ENCODE peak calls at places on chromosomes 7 and 10, in seven cellular contexts. B is OCI-LY7, I is iPS DF 6.9, P is sigmoid colon, T is cardiac muscle cell, N is lung, Q is foreskin keratinocyte. E is an unnamed sample.

GRCh38 chr10:89431977-89432376 is 17.6 kb downstream of the IFIT5 start:
- DNase-seq in I (no peak), Q (peak; percentile 82), T (peak; percentile 81), B (no peak), N (no peak), P (no peak), E (no peak)

GRCh38 chr10:17272648-17273047 is 44.6 kb downstream of the VIM start:
- DNase-seq in B (no peak), N (no peak), Q (no peak), T (no peak), I (no peak), P (no peak), E (no peak)

GRCh38 chr7:48090095-48090805 is 1.2 kb downstream of the UPP1 start:
- DNase-seq in I (no peak), Q (no peak), B (no peak), T (peak; percentile 39), P (peak; percentile 78), N (no peak), E (peak; percentile 44)

GRCh38 chr7:17444673-17445072 is 146.2 kb downstream of the AHR start:
- DNase-seq in N (no peak), Q (peak; percentile 60), T (no peak), B (no peak), P (no peak), I (no peak), E (no peak)

GRCh38 chr10:89475567-89475966 is 59.8 kb downstream of the SLC16A12 start:
- DNase-seq in N (no peak), B (no peak), I (no peak), P (no peak), T (no peak), Q (no peak), E (no peak)

GRCh38 chr7:145105561-145105960 is 269.7 kb upstream of the TPK1 start:
- DNase-seq in Q (no peak), I (no peak), P (no peak), B (no peak), N (no peak), T (no peak), E (no peak)

GRCh38 chr10:119469846-119470245 is 72.7 kb downstream of the RGS10 start:
- DNase-seq in Q (no peak), P (no peak), I (no peak), B (no peak), N (no peak), T (no peak), E (no peak)

GRCh38 chr7:116616555-116617059 is 55.4 kb upstream of the MET start:
- DNase-seq in Q (peak; percentile 64), I (no peak), P (no peak), T (no peak), B (no peak), N (no peak), E (no peak)

GRCh38 chr10:555281-555680 is 134.2 kb downstream of the DIP2C start:
- DNase-seq in B (no peak), T (no peak), I (no peak), P (no peak), N (no peak), Q (no peak), E (no peak)

GRCh38 chr10:108970016-108970415 is 953.3 kb downstream of the XPNPEP1 start:
- DNase-seq in B (peak; percentile 5), I (peak; percentile 11), T (peak; percentile 2), Q (no peak), P (no peak), N (no peak), E (no peak)

GRCh38 chr7:94307399-94308048 is 87.2 kb upstream of the COL1A2 start:
- DNase-seq in B (no peak), Q (peak; percentile 48), I (no peak), T (no peak), P (no peak), N (no peak), E (no peak)
- H3K27ac ChIP-seq in B (no peak overlapping the region), Q (no peak overlapping the region), I (no peak overlapping the region), T (no peak overlapping the region), P (no peak overlapping the region), N (no peak overlapping the region), E (no peak overlapping the region)

GRCh38 chr10:48381971-48382370 is 75.5 kb downstream of the MAPK8 start:
- DNase-seq in I (no peak), Q (no peak), P (no peak), B (no peak), T (no peak), N (no peak), E (no peak)

GRCh38 chr10:48378675-48379074 is 72.2 kb downstream of the MAPK8 start:
- DNase-seq in I (no peak), P (no peak), N (no peak), T (no peak), B (no peak), Q (no peak), E (no peak)

GRCh38 chr10:48384699-48384982 is 78.2 kb downstream of the MAPK8 start:
- DNase-seq in N (no peak), B (no peak), Q (no peak), T (no peak), I (no peak), P (no peak), E (no peak)

GRCh38 chr10:48382982-48383381 is 76.5 kb downstream of the MAPK8 start:
- DNase-seq in P (no peak), N (no peak), T (no peak), Q (no peak), I (no peak), B (no peak), E (no peak)

GRCh38 chr10:48383393-48383792 is 76.9 kb downstream of the MAPK8 start:
- DNase-seq in P (no peak), N (no peak), T (no peak), I (no peak), Q (no peak), B (no peak), E (no peak)
- H3K4me1 ChIP-seq in P (no peaks in the 10 kb centered on the region), N (no peaks in the 10 kb centered on the region), T (peaks cover 9% of the 10 kb centered on the region), I (no peaks in the 10 kb centered on the region), Q (peaks cover 12% of the 10 kb centered on the region), B (no peaks in the 10 kb centered on the region), E (peaks cover 1% of the 10 kb centered on the region)

GRCh38 chr10:76436367-76436766 is 1004.9 kb downstream of the LRMDA start:
- DNase-seq in N (no peak), I (no peak), B (no peak), P (no peak), Q (no peak), T (peak; percentile 58), E (no peak)

GRCh38 chr10:76432274-76433012 is 1001.0 kb downstream of the LRMDA start:
- DNase-seq in T (peak; percentile 40), P (peak; percentile 80), I (no peak), N (peak; percentile 61), B (no peak), Q (peak; percentile 84), E (peak; percentile 28)

GRCh38 chr10:76433161-76434005 is 1002.0 kb downstream of the LRMDA start:
- DNase-seq in B (no peak), Q (peak; percentile 52), N (peak; percentile 47), P (no peak), I (no peak), T (peak; percentile 82), E (no peak)

GRCh38 chr10:76435154-76435553 is 1003.7 kb downstream of the LRMDA start:
- DNase-seq in B (no peak), T (no peak), N (no peak), I (no peak), P (no peak), Q (no peak), E (no peak)

GRCh38 chr10:76437011-76437410 is 1005.6 kb downstream of the LRMDA start:
- DNase-seq in N (no peak), B (no peak), I (no peak), Q (no peak), T (no peak), P (peak; percentile 69), E (no peak)
- H3K27ac ChIP-seq in N (no peak overlapping the region), B (no peak overlapping the region), I (no peak overlapping the region), Q (no peak overlapping the region), T (peak overlapping the region; percentile 87), P (no peak overlapping the region), E (no peak overlapping the region)

GRCh38 chr7:21353388-21353780 is 74.5 kb upstream of the SP4 start:
- DNase-seq in Q (no peak), B (no peak), I (no peak), T (no peak), P (no peak), N (no peak), E (no peak)

GRCh38 chr7:21355406-21355874 is 72.4 kb upstream of the SP4 start:
- DNase-seq in T (no peak), N (no peak), P (no peak), Q (no peak), B (peak; percentile 58), I (no peak), E (no peak)

GRCh38 chr7:21354284-21354683 is 73.6 kb upstream of the SP4 start:
- DNase-seq in Q (no peak), B (no peak), I (no peak), P (no peak), T (no peak), N (no peak), E (no peak)

GRCh38 chr7:21357146-21358097 is 70.5 kb upstream of the SP4 start:
- DNase-seq in N (no peak), P (no peak), B (no peak), I (no peak), Q (no peak), T (no peak), E (no peak)

DNA sequence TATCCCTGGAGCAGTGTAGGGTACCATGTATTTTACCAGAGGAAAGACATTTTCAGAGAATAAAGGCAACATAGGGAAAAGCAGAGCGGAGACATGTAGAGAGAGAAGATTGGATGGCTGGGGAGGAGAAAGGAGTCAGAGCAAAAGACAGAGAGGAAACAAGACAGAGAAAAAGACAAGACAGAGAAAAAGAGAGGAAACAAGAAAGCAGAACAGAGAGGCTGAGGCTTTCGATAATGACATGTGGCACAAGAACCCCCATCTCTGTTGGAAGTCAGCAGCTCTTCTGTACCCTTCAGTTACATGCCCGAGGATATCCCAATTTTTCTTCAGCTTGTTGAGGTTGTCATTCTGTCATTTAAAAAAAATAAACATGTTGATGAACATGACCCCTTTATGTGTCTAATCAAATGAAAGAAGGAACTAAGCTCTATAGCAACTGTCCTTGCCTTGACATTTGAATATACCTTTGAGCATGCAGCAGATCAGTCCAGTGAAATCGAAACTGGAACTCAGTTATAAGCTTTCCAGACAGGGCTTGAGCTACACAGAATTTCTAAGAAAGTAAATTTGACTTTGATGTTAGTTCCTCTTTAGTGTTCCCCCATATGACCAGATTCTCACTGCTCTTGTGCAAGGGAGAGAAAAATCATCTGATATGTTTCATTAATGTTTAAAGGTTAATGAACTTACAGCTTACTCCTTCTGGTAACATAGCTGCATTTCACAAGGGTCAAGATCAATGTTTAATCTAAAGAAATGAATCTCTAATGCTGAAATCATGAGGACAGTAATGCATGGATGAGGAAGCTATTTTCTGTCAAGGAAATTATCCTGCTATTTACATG is 75.1 kb upstream of the SP4 start:
- DNase-seq in I (no peak), N (no peak), Q (no peak), T (no peak), B (peak; percentile 73), P (no peak), E (no peak)
- H3K4me1 ChIP-seq in I (no peaks in the 10 kb centered on the region), N (no peaks in the 10 kb centered on the region), Q (no peaks in the 10 kb centered on the region), T (no peaks in the 10 kb centered on the region), B (peaks cover 25% of the 10 kb centered on the region), P (no peaks in the 10 kb centered on the region), E (no peaks in the 10 kb centered on the region)

E was measured in psoas muscle.